ENCODE peak calls at places on chromosomes 13 and 19, in four cellular contexts. X, J, Y and D are unnamed samples.

GRCh38 chr19:40413291-40413994 is at the start of gene PRX:
- DNase-seq in X (no peak), Y (no peak), J (no peak), D (no peak)

GRCh38 chr13:29537736-29538624 is 57.5 kb downstream of the SLC7A1 start:
- DNase-seq in Y (no peak), J (no peak), X (no peak), D (no peak)

GRCh38 chr13:51111174-51111573 is at the start of gene C13orf42:
- DNase-seq in X (no peak), J (no peak), Y (no peak), D (no peak)

GRCh38 chr19:41876847-41877489 is at the start of gene CD79A:
- DNase-seq in X (peak), Y (no peak), J (no peak), D (no peak)

GRCh38 chr13:30873519-30873918 is 32.6 kb upstream of the MEDAG start:
- DNase-seq in X (no peak), J (no peak), Y (no peak), D (no peak)

GRCh38 chr13:45875951-45876350 is 24.4 kb upstream of the SIAH3 start:
- DNase-seq in J (no peak), X (no peak), Y (no peak), D (no peak)

GRCh38 chr13:113209336-113209879 is at the start of gene CUL4A:
- DNase-seq in J (peak), X (peak), Y (peak), D (peak)

GRCh38 chr19:51743405-51743804 is 8.3 kb downstream of the FPR1 start:
- DNase-seq in J (no peak), X (no peak), Y (no peak), D (no peak)

GRCh38 chr13:59744747-59745394 is 418.9 kb downstream of the DIAPH3 start:
- DNase-seq in J (no peak), Y (no peak), X (no peak), D (no peak)

GRCh38 chr13:37194428-37194861 is 89.0 kb upstream of the CSNK1A1L start:
- DNase-seq in J (no peak), X (no peak), Y (no peak), D (no peak)

GRCh38 chr13:61036715-61037114 is 378.9 kb downstream of the PCDH20 start:
- DNase-seq in X (no peak), Y (no peak), J (no peak), D (no peak)

GRCh38 chr19:47351545-47351944 is 2.4 kb downstream of the DHX34 start:
- DNase-seq in J (no peak), X (no peak), Y (no peak), D (no peak)

GRCh38 chr19:2087621-2088100 is 8.5 kb downstream of the MOB3A start:
- DNase-seq in J (no peak), Y (no peak), X (no peak), D (no peak)

GRCh38 chr19:45794627-45795026 is 2.0 kb upstream of the DMWD start:
- DNase-seq in Y (no peak), X (no peak), J (no peak), D (no peak)

GRCh38 chr13:100063906-100064305 is 25.0 kb upstream of the PCCA start:
- DNase-seq in Y (no peak), J (no peak), X (no peak), D (no peak)

GRCh38 chr19:4374451-4375163 is 25.7 kb downstream of the SH3GL1 start:
- DNase-seq in X (peak), J (no peak), Y (peak), D (peak)

GRCh38 chr19:49680473-49681351 is 3.6 kb downstream of the PRMT1 start:
- DNase-seq in Y (peak), X (peak), J (peak), D (peak)

GRCh38 chr13:106089251-106089940 is 446.1 kb downstream of the EFNB2 start:
- DNase-seq in X (no peak), Y (no peak), J (no peak), D (no peak)

GRCh38 chr13:48542581-48543341 is 9.9 kb upstream of the RCBTB2 start:
- DNase-seq in Y (peak), X (peak), J (no peak), D (peak)

GRCh38 chr13:94464771-94465170 is 14.7 kb downstream of the DCT start:
- DNase-seq in J (peak), X (no peak), Y (no peak), D (no peak)

GRCh38 chr19:58089846-58090245 is 8.2 kb downstream of the ZSCAN18 start:
- DNase-seq in X (no peak), J (no peak), Y (no peak), D (no peak)

GRCh38 chr13:78977311-78977710 is 318.4 kb upstream of the OBI1 start:
- DNase-seq in Y (no peak), J (no peak), X (no peak), D (no peak)

GRCh38 chr13:113224486-113224885 is 15.1 kb downstream of the CUL4A start:
- DNase-seq in X (peak), Y (peak), J (no peak), D (no peak)

GRCh38 chr13:113787694-113788093 is 28.7 kb downstream of the TMEM255B start:
- DNase-seq in Y (no peak), J (no peak), X (no peak), D (no peak)

GRCh38 chr19:28454083-28454482 is 758.9 kb downstream of the UQCRFS1 start:
- DNase-seq in J (no peak), Y (no peak), X (no peak), D (no peak)

GRCh38 chr13:96771501-96772367 is 222.5 kb downstream of the OXGR1 start:
- DNase-seq in J (no peak), Y (no peak), X (peak), D (no peak)

GRCh38 chr19:13164370-13165090 is 14.3 kb downstream of the IER2 start:
- DNase-seq in J (peak), X (peak), Y (peak), D (no peak)

GRCh38 chr19:8148410-8149231 is 771 bp downstream of the FBN3 start:
- DNase-seq in Y (no peak), J (no peak), X (no peak), D (no peak)